ENCODE peak calls at places on chromosomes 3 and 15, in eight cellular contexts. L is activated B cell treated with CpG ODN at 0.5 μM for 24 hours; S is CD4-positive, alpha-beta T cell; J is amniotic epithelial cell; O is substantia nigra; N is NCI-H524; D is GM12865; Z is lower lobe of right lung. B is an unnamed sample.

GRCh38 chr15:100430381-100430780 is 88.6 kb upstream of the ADAMTS17 start:
- DNase-seq in N (no peak), Z (no peak), D (no peak), J (no peak), S (no peak), L (no peak), O (no peak), B (no peak)

GRCh38 chr3:84904819-84905555 is 53.8 kb upstream of the CADM2 start:
- DNase-seq in J (no peak), O (no peak), D (no peak), L (no peak), N (peak; percentile 72), S (no peak), Z (no peak), B (peak; percentile 18)

GRCh38 chr15:57505056-57505713 is 86.5 kb upstream of the MYZAP start:
- DNase-seq in N (no peak), L (no peak), D (no peak), J (no peak), O (no peak), Z (no peak), S (no peak), B (no peak)

GRCh38 chr15:48358229-48358641 is 27.0 kb downstream of the DUT start:
- DNase-seq in L (no peak), J (peak; percentile 55), S (no peak), D (peak; percentile 43), Z (no peak), N (no peak), O (no peak), B (no peak)

GRCh38 chr3:169575381-169575780 is 88.1 kb downstream of the MECOM start:
- DNase-seq in Z (no peak), L (no peak), O (no peak), N (no peak), J (peak; percentile 9), D (no peak), S (no peak), B (no peak)

GRCh38 chr3:171227333-171227732 is 200.8 kb upstream of the SLC2A2 start:
- DNase-seq in N (no peak), J (no peak), S (no peak), D (no peak), L (no peak), Z (no peak), O (no peak), B (no peak)

GRCh38 chr3:117285721-117286120 is 576.1 kb downstream of the TUSC7 start:
- DNase-seq in J (no peak), L (no peak), N (no peak), S (no peak), O (no peak), D (no peak), Z (no peak), B (no peak)

GRCh38 chr15:48794697-48795134 is 16.2 kb downstream of the CEP152 start:
- DNase-seq in D (peak; percentile 72), N (no peak), J (no peak), Z (no peak), L (peak; percentile 16), O (no peak), S (no peak), B (no peak)

GRCh38 chr15:101126618-101127502 is 125.0 kb downstream of the CHSY1 start:
- DNase-seq in Z (no peak), J (no peak), S (no peak), O (no peak), N (peak; percentile 81), L (no peak), D (peak; percentile 42), B (peak; percentile 37)

GRCh38 chr15:67906382-67906781 is 66.5 kb upstream of the RNU6-1 start:
- DNase-seq in J (peak; percentile 42), L (no peak), D (no peak), Z (no peak), N (peak; percentile 15), S (no peak), O (no peak), B (peak; percentile 30)

GRCh38 chr3:47579875-47580274 is 1.2 kb upstream of the CSPG5 start:
- DNase-seq in O (no peak), Z (no peak), N (no peak), D (no peak), S (no peak), L (no peak), J (peak; percentile 27), B (no peak)

GRCh38 chr3:182618981-182619591 is 174.2 kb upstream of the ATP11B start:
- DNase-seq in L (no peak), Z (no peak), O (no peak), J (peak; percentile 94), S (no peak), N (no peak), D (no peak), B (no peak)

GRCh38 chr3:182364323-182364722 is 429.0 kb upstream of the ATP11B start:
- DNase-seq in L (no peak), J (no peak), S (no peak), N (no peak), D (no peak), Z (no peak), O (peak; percentile 37), B (no peak)

GRCh38 chr3:174125267-174125844 is 727.8 kb downstream of the NLGN1 start:
- DNase-seq in Z (no peak), O (no peak), D (no peak), L (no peak), S (no peak), J (peak; percentile 38), N (peak; percentile 45), B (peak; percentile 32)

GRCh38 chr3:97579365-97579764 is 185.2 kb upstream of the ARL6 start:
- DNase-seq in N (no peak), S (no peak), J (no peak), Z (no peak), O (no peak), D (peak; percentile 1), L (no peak), B (no peak)

GRCh38 chr3:149726716-149727407 is 25.4 kb downstream of the COMMD2 start:
- DNase-seq in D (peak; percentile 77), N (no peak), L (no peak), S (no peak), O (no peak), J (peak; percentile 59), Z (no peak), B (no peak)

GRCh38 chr3:82509951-82510603 is 748.6 kb upstream of the GBE1 start:
- DNase-seq in N (no peak), O (no peak), S (no peak), Z (no peak), D (no peak), J (no peak), L (no peak), B (no peak)

GRCh38 chr15:80619677-80620076 is 75.4 kb upstream of the ABHD17C start:
- DNase-seq in Z (no peak), L (no peak), D (no peak), O (no peak), S (no peak), N (no peak), J (peak; percentile 47), B (peak; percentile 17)